ENCODE peak calls at places on chromosomes 16 and 17, in four cellular contexts. J, L, Y and Q are unnamed samples.

GRCh38 chr17:46878055-46878454 is 26.7 kb downstream of the WNT9B start:
- DNase-seq in J (no peak), L (no peak), Y (peak; percentile 72), Q (no peak)

GRCh38 chr16:4384497-4384896 is 12.8 kb downstream of the VASN start:
- DNase-seq in J (no peak), L (no peak), Y (no peak), Q (no peak)

GRCh38 chr16:53156516-53156915 is 101.7 kb downstream of the CHD9 start:
- DNase-seq in J (no peak), L (no peak), Y (no peak), Q (no peak)

GRCh38 chr17:76080934-76081287 is 1.9 kb downstream of the ZACN start:
- DNase-seq in J (no peak), L (no peak), Y (no peak), Q (no peak)

GRCh38 chr17:72113751-72114150 is 7.1 kb upstream of the SOX9 start:
- DNase-seq in J (no peak), L (no peak), Y (no peak), Q (no peak)

GRCh38 chr16:13168091-13168572 is 266.7 kb downstream of the SHISA9 start:
- DNase-seq in J (no peak), L (no peak), Y (no peak), Q (no peak)

GRCh38 chr17:40432864-40433528 is 10.3 kb upstream of the IGFBP4 start:
- DNase-seq in J (no peak), L (peak; percentile 68), Y (peak; percentile 58), Q (no peak)

GRCh38 chr17:65198653-65199382 is 61.6 kb downstream of the RGS9 start:
- DNase-seq in J (no peak), L (peak; percentile 75), Y (no peak), Q (no peak)

GRCh38 chr17:28864991-28865849 is 10.4 kb downstream of the ERAL1 start:
- DNase-seq in J (no peak), L (peak; percentile 11), Y (no peak), Q (no peak)

DNA sequence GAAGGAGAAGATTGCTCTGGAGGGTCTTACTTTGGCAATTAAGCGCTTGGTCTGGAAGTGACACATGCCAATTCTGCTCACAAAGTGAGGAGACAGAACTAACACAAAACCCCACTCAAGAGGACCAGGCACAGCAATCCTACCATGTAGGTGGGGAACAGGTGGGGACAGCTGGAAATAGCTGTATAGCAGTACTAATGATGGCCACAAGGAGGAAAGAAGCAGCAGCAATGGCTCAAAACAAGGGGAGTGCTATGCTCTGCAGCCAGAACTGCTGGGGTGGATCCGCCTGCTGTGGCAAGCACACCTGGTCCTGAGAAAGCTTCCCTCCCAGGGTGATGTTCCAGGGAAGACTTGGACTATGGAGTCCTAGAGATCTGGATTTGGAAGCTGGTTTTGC is 17.0 kb upstream of the TMEM132E start:
- DNase-seq in J (no peak), L (no peak), Y (no peak), Q (peak; percentile 13)
- TF ChIP-seq CTCF in J (no peak), L (peak; percentile 38), Y (no peak), Q (no peak)

GRCh38 chr16:57945740-57946138 is 25.2 kb downstream of the CNGB1 start:
- DNase-seq in J (no peak), L (peak; percentile 32), Y (no peak), Q (no peak)
- TF ChIP-seq CTCF in J (no peak), L (peak; percentile 43), Y (no peak), Q (no peak)

GRCh38 chr17:50675627-50676026 is 32.1 kb downstream of the ANKRD40 start:
- DNase-seq in J (no peak), L (no peak), Y (no peak), Q (no peak)
- TF ChIP-seq CTCF in J (no peak), L (no peak), Y (no peak), Q (no peak)

GRCh38 chr16:85612801-85613608 is at the start of gene GSE1:
- DNase-seq in J (no peak), L (peak; percentile 80), Y (peak; percentile 95), Q (peak; percentile 99)
- TF ChIP-seq CTCF in J (no peak), L (no peak), Y (no peak), Q (no peak)

DNA sequence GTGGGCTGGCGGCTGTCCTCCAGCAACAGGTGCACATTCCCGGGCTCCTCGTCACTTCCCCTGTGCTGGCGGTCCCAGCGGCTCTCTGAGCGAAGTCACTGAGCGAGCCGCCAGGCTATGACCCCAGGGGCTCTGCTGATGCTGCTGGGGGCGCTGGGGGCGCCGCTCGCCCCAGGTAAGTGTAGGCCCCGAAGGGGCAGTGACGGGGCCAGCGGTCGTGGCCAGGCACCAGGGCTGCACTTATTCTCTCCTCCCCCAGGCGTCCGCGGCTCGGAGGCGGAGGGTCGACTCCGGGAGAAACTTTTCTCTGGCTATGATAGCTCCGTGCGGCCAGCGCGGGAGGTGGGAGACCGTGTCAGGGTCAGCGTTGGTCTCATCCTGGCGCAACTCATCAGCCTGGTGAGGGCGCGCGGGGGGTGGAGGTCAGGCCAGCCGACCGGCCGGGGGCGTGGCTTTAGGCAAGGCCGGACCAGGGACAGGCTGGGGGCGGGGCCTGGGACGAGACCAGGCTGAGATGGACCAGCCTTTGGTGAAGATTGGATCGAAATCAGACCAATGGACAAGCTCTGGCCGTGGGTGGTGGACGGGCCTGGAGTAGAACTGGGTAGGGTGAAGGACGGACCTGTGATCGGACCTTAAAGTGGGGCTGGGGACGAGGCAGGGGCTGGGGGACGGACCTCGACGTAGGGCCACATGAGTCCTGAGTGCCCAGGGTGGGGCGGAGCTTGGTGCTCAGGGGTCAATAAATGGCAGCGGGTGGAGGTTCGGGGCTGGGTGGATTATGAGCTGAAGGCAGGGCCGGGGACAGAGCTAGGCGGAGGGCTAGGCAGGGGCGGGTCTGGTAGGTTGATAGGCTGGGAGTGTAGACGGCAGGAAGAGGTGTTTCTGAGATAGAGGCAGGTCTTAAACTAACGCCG is at the start of gene CHRNB1:
- DNase-seq in J (no peak), L (peak; percentile 46), Y (peak; percentile 81), Q (no peak)
- TF ChIP-seq CTCF in J (peak; percentile 4), L (no peak), Y (no peak), Q (no peak)

DNA sequence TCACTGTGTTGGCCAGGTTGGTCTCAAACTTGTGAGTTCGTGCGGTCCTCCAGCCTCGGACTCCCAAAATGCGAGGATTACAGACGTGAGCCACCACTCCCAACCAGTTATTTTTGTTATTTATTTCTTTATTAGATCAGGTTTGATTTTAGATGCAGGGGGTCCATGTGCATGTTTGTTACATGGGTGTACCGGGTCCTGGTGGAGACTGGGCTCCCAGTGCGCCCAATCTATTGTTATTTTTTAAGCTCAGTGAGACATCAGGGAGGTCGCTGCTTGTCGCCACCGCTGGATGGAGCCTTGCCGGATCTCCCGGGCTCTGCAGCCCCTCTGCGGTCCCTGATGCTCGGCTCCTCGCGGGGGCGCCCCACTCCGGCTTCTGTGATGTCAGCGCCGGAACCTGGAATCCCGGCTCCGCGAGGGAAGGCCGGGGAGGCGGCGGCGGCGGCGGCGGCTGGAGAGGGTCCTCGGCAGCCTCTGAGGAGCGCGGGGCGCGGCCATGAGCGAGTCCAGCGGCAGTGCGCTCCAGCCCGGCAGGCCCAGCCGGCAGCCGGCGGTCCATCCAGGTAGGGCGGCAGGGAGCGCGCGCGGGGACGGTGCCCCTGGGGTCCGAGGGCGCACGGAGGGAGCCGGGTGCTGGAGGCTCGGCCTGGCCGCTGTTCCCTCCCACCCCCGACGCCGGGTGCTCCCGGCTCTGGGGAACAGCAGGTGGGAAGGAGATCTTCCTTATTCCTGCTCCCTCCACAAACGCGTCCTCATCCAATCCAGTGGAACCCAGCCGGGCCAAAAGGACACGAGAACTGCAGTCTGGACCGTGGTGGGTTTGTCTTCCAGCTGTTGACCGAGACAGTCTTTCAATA is at the start of gene TMC7:
- DNase-seq in J (no peak), L (peak; percentile 83), Y (peak; percentile 86), Q (peak; percentile 99)
- TF ChIP-seq CTCF in J (peak; percentile 67), L (peak; percentile 79), Y (peak; percentile 77), Q (peak; percentile 92)

DNA sequence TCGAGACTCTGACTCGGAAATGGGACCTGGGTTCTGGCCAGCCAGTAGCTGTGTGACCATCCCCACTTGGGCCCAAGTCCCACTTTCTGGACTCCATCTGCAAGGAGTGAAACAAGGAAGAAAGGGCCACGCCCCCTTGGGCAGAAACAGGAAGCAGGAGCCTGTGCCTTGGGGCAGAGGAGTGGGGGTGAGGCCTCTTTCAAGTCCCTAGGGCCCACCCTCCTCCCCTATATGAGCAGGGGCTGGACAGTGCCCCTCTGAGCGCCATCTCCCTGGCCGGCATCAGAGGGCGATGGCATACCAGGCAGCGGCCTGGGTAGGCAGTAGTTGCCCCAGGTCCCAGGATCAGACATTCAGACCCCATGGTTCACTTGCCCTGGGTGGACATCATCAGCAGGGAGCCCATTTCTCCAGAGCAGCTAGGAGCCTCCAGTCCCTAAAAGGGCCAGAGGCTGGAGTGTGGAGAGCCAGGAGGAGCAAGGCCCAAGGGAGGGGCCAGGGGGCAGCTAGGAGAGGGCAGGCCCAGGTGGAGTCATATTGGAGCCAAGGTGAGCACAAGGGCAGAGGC is 7.1 kb downstream of the BCAR1 start:
- DNase-seq in J (no peak), L (peak; percentile 83), Y (no peak), Q (peak; percentile 70)
- TF ChIP-seq CTCF in J (no peak), L (no peak), Y (no peak), Q (no peak)